ENCODE peak calls at places on chromosome 12, in ten cellular contexts. H is RPMI7951; B is activated CD8-positive, alpha-beta memory T cell treated with anti-CD3 and anti-CD28 coated beads for 48 hours; R is prostate gland; N is non-pigmented ciliary epithelial cell; F is stimulated activated CD4-positive, alpha-beta T cell treated with anti-CD3 and anti-CD28 coated beads, Interleukin-2, amount 100 ng/mL, for 24 hours; E is NCI-H1417; T is hepatocyte; A is HFFc6; G is T-cell. X is an unnamed sample.

GRCh38 chr12:53093777-53094393 is 3.6 kb upstream of the IGFBP6 start:
- DNase-seq in H (no peak), B (no peak), R (no peak), N (no peak), F (no peak), E (no peak), T (no peak), A (no peak), G (no peak), X (no peak)

GRCh38 chr12:104615048-104615561 is 158.4 kb downstream of the CHST11 start:
- DNase-seq in H (no peak), B (no peak), R (no peak), N (no peak), F (no peak), E (no peak), T (no peak), A (no peak), G (no peak), X (no peak)

GRCh38 chr12:3578557-3578956 is 87.6 kb downstream of the PRMT8 start:
- DNase-seq in H (no peak), B (no peak), R (no peak), N (no peak), F (no peak), E (no peak), T (no peak), A (no peak), G (no peak), X (no peak)

GRCh38 chr12:2273288-2273687 is 220.5 kb downstream of the CACNA1C start:
- DNase-seq in H (no peak), B (no peak), R (no peak), N (no peak), F (no peak), E (no peak), T (no peak), A (peak), G (no peak), X (no peak)

GRCh38 chr12:24822121-24822899 is 126.6 kb downstream of the BCAT1 start:
- DNase-seq in H (peak), B (no peak), R (no peak), N (peak), F (no peak), E (no peak), T (no peak), A (peak), G (no peak), X (peak)

GRCh38 chr12:1630827-1631591 is 2.0 kb downstream of the WNT5B start:
- DNase-seq in H (no peak), B (no peak), R (no peak), N (no peak), F (no peak), E (no peak), T (peak), A (no peak), G (no peak), X (no peak)

GRCh38 chr12:1606021-1606622 is 11.7 kb upstream of the FBXL14 start:
- DNase-seq in H (peak), B (peak), R (peak), N (no peak), F (peak), E (peak), T (peak), A (peak), G (no peak), X (no peak)

GRCh38 chr12:53102883-53103807 is at the start of gene SOAT2:
- DNase-seq in H (no peak), B (peak), R (no peak), N (no peak), F (peak), E (no peak), T (peak), A (no peak), G (no peak), X (no peak)

GRCh38 chr12:67331123-67331522 is 62.0 kb downstream of the CAND1 start:
- DNase-seq in H (no peak), B (no peak), R (no peak), N (no peak), F (no peak), E (no peak), T (no peak), A (no peak), G (no peak), X (no peak)

X was measured in foreskin melanocyte.